ENCODE peak calls at places on chromosomes 12 and 14, in nine cellular contexts. P, D, W, Q, H, C, O, R and T are unnamed samples.

GRCh38 chr14:89440997-89441909 is 24.2 kb upstream of the FOXN3 start:
- DNase-seq in P (no peak), D (no peak), W (no peak), Q (no peak), H (no peak), C (no peak), O (no peak), R (no peak), T (no peak)

GRCh38 chr12:77925536-77926108 is 94.9 kb downstream of the NAV3 start:
- DNase-seq in P (peak), D (peak), W (no peak), Q (no peak), H (peak), C (peak), O (peak), R (no peak), T (peak)

GRCh38 chr14:106094654-106095189 is 568.3 kb downstream of the TMEM121 start:
- DNase-seq in P (no peak), D (no peak), W (no peak), Q (peak), H (peak), C (peak), O (peak), R (peak), T (no peak)

GRCh38 chr14:51319181-51319597 is 79.1 kb downstream of the TMX1 start:
- DNase-seq in P (peak), D (no peak), W (no peak), Q (no peak), H (no peak), C (peak), O (no peak), R (no peak), T (no peak)

GRCh38 chr14:68935761-68936209 is 43.3 kb downstream of the ACTN1 start:
- DNase-seq in P (no peak), D (peak), W (no peak), Q (no peak), H (no peak), C (no peak), O (no peak), R (no peak), T (no peak)

GRCh38 chr14:91283666-91284065 is 39.2 kb upstream of the GPR68 start:
- DNase-seq in P (no peak), D (no peak), W (no peak), Q (no peak), H (peak), C (no peak), O (no peak), R (no peak), T (no peak)

GRCh38 chr14:23663711-23664110 is 27.5 kb downstream of the DHRS2 start:
- DNase-seq in P (no peak), D (no peak), W (no peak), Q (no peak), H (no peak), C (no peak), O (no peak), R (no peak), T (no peak)

GRCh38 chr14:76778546-76779215 is 17.4 kb downstream of the VASH1 start:
- DNase-seq in P (no peak), D (no peak), W (no peak), Q (no peak), H (no peak), C (no peak), O (no peak), R (no peak), T (no peak)

GRCh38 chr14:70662816-70663215 is 21.1 kb downstream of the TTC9 start:
- DNase-seq in P (no peak), D (no peak), W (no peak), Q (no peak), H (no peak), C (no peak), O (no peak), R (no peak), T (peak)